ENCODE peak calls at places on chromosome 19, in six cellular contexts. F, V, L, P, X and O are unnamed samples.

GRCh38 chr19:23787106-23787505 is 28.4 kb upstream of the ZNF681 start:
- DNase-seq in F (no peak), V (no peak), L (no peak), P (no peak), X (no peak), O (peak; percentile 86)

GRCh38 chr19:29245221-29245620 is 32.3 kb upstream of the UQCRFS1 start:
- DNase-seq in F (no peak), V (no peak), L (no peak), P (no peak), X (no peak), O (no peak)

GRCh38 chr19:14526423-14526822 is 3.0 kb upstream of the TECR start:
- DNase-seq in F (no peak), V (no peak), L (no peak), P (no peak), X (no peak), O (no peak)

GRCh38 chr19:46056536-46056935 is 15.7 kb upstream of the IGFL4 start:
- DNase-seq in F (no peak), V (no peak), L (peak; percentile 83), P (no peak), X (no peak), O (no peak)

GRCh38 chr19:57642396-57643046 is 9.6 kb downstream of the ZNF211 start:
- DNase-seq in F (no peak), V (no peak), L (no peak), P (no peak), X (no peak), O (no peak)

GRCh38 chr19:50401505-50402450 is 17.0 kb upstream of the SPIB start:
- DNase-seq in F (no peak), V (no peak), L (no peak), P (no peak), X (no peak), O (no peak)

GRCh38 chr19:6214881-6215541 is 64.8 kb downstream of the MLLT1 start:
- DNase-seq in F (no peak), V (no peak), L (no peak), P (no peak), X (no peak), O (no peak)

GRCh38 chr19:11425719-11426457 is 6.8 kb upstream of the RGL3 start:
- DNase-seq in F (no peak), V (no peak), L (no peak), P (no peak), X (peak; percentile 71), O (no peak)

GRCh38 chr19:56547535-56547934 is 8.8 kb downstream of the ZFP28 start:
- DNase-seq in F (no peak), V (no peak), L (no peak), P (no peak), X (peak; percentile 20), O (no peak)

GRCh38 chr19:49896863-49897621 is at the start of gene IL4I1:
- DNase-seq in F (peak; percentile 96), V (no peak), L (no peak), P (peak; percentile 73), X (no peak), O (peak; percentile 51)

GRCh38 chr19:50531171-50531612 is 17.5 kb upstream of the ASPDH start:
- DNase-seq in F (no peak), V (no peak), L (no peak), P (no peak), X (no peak), O (no peak)

GRCh38 chr19:23917856-23918255 is 3.2 kb downstream of the ZNF726 start:
- DNase-seq in F (no peak), V (no peak), L (no peak), P (no peak), X (no peak), O (no peak)

GRCh38 chr19:32138416-32138815 is 207.0 kb upstream of the ZNF507 start:
- DNase-seq in F (no peak), V (no peak), L (no peak), P (no peak), X (peak; percentile 14), O (peak; percentile 1)

GRCh38 chr19:41123716-41124244 is 9.5 kb downstream of the CYP2F1 start:
- DNase-seq in F (no peak), V (no peak), L (no peak), P (no peak), X (no peak), O (no peak)

DNA sequence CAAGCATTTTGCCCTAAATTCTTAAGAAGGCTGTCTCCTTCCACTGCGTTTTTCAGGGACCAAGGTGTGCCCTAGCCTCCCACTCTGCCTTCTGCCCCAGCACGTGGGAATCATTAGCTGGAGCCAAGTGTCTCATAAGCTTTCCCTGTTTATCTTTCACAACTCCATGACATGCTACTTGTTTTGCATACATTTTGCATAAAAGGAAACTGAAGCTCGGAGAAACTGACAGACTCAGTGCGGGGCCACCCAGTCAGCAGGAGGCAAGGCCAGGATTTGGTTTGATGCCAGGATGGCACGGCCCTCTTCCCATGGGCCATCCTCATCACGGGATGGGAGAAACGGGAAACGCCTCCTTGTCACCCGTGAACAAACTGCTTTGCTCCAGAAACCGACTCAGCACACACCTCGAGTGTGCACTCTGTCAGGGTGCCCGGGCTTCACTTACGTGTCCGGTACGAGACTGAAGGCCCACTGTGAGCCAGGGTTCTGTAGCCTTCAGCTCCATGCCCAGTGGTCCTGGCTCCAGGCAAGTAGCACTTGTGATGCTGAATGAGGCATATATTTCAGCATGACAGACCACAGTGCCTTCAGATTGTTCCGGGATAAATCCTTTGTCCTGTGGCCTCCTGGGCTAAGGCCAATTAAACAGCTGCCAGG is 9.6 kb downstream of the CEBPA start:
- DNase-seq in F (no peak), V (no peak), L (no peak), P (no peak), X (no peak), O (peak; percentile 47)
- TF ChIP-seq MYC in F (no peak), V (peak; percentile 15), L (peak; percentile 25), P (no peak), X (no peak), O (no peak)

GRCh38 chr19:38838208-38838985 is 6.8 kb upstream of the ECH1 start:
- DNase-seq in F (no peak), V (no peak), L (no peak), P (no peak), X (no peak), O (no peak)
- TF ChIP-seq POLR2A in F (peak; percentile 72), V (no peak), L (no peak), P (peak; percentile 20), X (peak; percentile 63), O (no peak)

GRCh38 chr19:52735734-52736133 is 890 bp upstream of the ZNF611 start:
- DNase-seq in F (no peak), V (no peak), L (peak; percentile 51), P (peak; percentile 72), X (no peak), O (no peak)

GRCh38 chr19:52739576-52739975 is 4.7 kb upstream of the ZNF611 start:
- DNase-seq in F (no peak), V (no peak), L (no peak), P (no peak), X (peak; percentile 34), O (no peak)

GRCh38 chr19:52734893-52735661 is at the start of gene ZNF611:
- DNase-seq in F (peak; percentile 69), V (peak; percentile 57), L (peak; percentile 82), P (peak; percentile 97), X (peak; percentile 95), O (peak; percentile 96)

DNA sequence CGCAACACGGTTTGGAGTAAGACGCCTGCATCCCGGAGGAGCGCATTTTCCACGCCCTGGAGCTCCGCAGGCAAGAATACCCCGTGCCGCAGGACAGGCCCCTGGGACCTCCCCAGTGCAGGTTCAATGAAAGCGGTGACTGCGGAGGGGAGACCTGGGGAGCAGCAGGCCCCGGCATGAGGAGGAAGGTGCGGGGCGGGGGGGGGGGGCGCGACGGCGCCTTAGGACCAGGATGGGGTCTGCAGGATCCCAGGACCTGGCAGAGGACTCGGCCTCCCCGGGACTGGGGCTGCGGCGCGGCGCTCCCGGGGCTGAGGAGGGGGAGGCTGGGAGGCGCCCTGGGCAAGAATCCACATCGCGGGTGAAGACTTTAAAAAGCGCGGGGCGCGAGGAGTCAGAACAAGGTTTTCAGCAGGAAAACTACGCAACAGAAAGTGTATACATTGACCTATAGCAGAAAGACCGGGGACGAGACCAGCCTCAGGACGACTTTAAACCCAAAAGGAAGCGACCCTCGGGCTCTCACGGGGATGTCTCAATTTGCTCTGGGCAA is 428 bp downstream of the ZNF611 start:
- DNase-seq in F (no peak), V (no peak), L (no peak), P (no peak), X (peak; percentile 23), O (no peak)
- TF ChIP-seq MYC in F (no peak), V (no peak), L (no peak), P (no peak), X (no peak), O (no peak)

DNA sequence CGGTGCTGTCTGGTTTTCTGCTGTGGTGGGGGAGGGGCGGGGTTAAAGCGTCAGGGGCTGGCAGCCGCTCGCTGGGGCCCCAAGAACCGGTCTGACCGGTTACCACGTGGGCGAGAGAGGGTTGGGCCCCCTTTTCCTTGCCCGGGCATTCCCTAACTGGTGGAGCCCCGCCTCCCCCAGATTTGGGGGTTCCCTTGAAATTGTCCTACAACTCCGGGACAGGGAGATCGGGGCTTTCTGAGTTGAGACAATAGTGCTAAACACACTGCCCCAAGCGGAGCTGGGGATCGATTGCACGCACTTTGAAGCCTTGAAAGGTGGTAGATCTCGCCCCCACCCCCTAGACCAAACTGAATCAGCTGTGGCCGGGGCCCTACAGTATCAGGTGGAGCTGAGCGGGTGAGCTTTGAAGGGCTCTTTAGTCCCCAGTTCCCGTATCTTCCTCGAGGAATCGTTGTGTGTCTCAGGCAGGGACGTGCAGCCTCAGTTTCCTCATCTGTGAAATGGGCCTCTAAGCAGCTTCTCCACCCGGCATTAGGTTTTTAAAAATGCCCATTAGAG is 4.8 kb downstream of the IER2 start:
- DNase-seq in F (no peak), V (no peak), L (peak; percentile 75), P (peak; percentile 62), X (peak; percentile 50), O (peak; percentile 79)
- TF ChIP-seq POLR2A in F (peak; percentile 78), V (no peak), L (peak; percentile 6), P (no peak), X (no peak), O (peak; percentile 54)

GRCh38 chr19:2883686-2884439 is 16.7 kb downstream of the ZNF556 start:
- DNase-seq in F (no peak), V (no peak), L (no peak), P (no peak), X (peak; percentile 48), O (no peak)

GRCh38 chr19:2887391-2887914 is 13.3 kb upstream of the ZNF57 start:
- DNase-seq in F (no peak), V (peak; percentile 46), L (peak; percentile 76), P (peak; percentile 85), X (peak; percentile 57), O (peak; percentile 73)

GRCh38 chr19:2885736-2886135 is 15.0 kb upstream of the ZNF57 start:
- DNase-seq in F (no peak), V (no peak), L (no peak), P (no peak), X (no peak), O (no peak)

GRCh38 chr19:2888739-2889224 is 11.9 kb upstream of the ZNF57 start:
- DNase-seq in F (no peak), V (no peak), L (no peak), P (no peak), X (no peak), O (peak; percentile 82)
- TF ChIP-seq MYC in F (no peak), V (no peak), L (no peak), P (no peak), X (no peak), O (no peak)